ENCODE peak calls at places on chromosome 20, in ten cellular contexts. P is endothelial cell of umbilical vein; I is T-cell; B is stimulated activated CD8-positive, alpha-beta memory T cell treated with anti-CD3 and anti-CD28 coated beads, Interleukin-2, amount 100 ng/mL, for 1 hour; F is osteocyte; T is stimulated activated naive CD4-positive, alpha-beta T cell treated with Interleukin-2 at 50 U/mL for 16 hours; E is ACHN; U is COR-L47; W is NCI-H226; H is activated CD4-positive, alpha-beta T cell treated with anti-CD3 and anti-CD28 coated beads, Interleukin-2, amount 50 U/mL, for 48 hours. N is an unnamed sample.

GRCh38 chr20:1943267-1944002 is 48.2 kb downstream of the SIRPA start:
- DNase-seq in P (no peak), I (no peak), B (no peak), F (no peak), T (no peak), E (no peak), U (no peak), W (no peak), H (no peak), N (no peak)

GRCh38 chr20:43379239-43379917 is 78.3 kb upstream of the SRSF6 start:
- DNase-seq in P (no peak), I (no peak), B (no peak), F (peak; percentile 70), T (no peak), E (peak; percentile 82), U (no peak), W (peak; percentile 53), H (no peak), N (no peak)

GRCh38 chr20:24685736-24686135 is 216.3 kb downstream of the SYNDIG1 start:
- DNase-seq in P (no peak), I (no peak), B (no peak), F (peak; percentile 67), T (no peak), E (no peak), U (no peak), W (no peak), H (no peak), N (no peak)

GRCh38 chr20:50366270-50367103 is 143.7 kb upstream of the PTPN1 start:
- DNase-seq in P (peak; percentile 86), I (peak; percentile 45), B (no peak), F (no peak), T (peak; percentile 19), E (no peak), U (peak; percentile 98), W (peak; percentile 43), H (no peak), N (peak; percentile 96)

GRCh38 chr20:53611449-53611894 is 17.8 kb upstream of the ZNF217 start:
- DNase-seq in P (peak; percentile 63), I (no peak), B (no peak), F (peak; percentile 71), T (no peak), E (peak; percentile 89), U (no peak), W (peak; percentile 92), H (no peak), N (peak; percentile 79)

GRCh38 chr20:61817575-61817974 is 248.1 kb downstream of the TAF4 start:
- DNase-seq in P (no peak), I (no peak), B (no peak), F (no peak), T (no peak), E (no peak), U (no peak), W (no peak), H (no peak), N (no peak)

GRCh38 chr20:17172826-17173420 is 53.9 kb upstream of the PCSK2 start:
- DNase-seq in P (no peak), I (no peak), B (no peak), F (no peak), T (no peak), E (no peak), U (no peak), W (no peak), H (no peak), N (no peak)

GRCh38 chr20:10521068-10521834 is 86.1 kb downstream of the SLX4IP start:
- DNase-seq in P (peak; percentile 77), I (no peak), B (no peak), F (no peak), T (no peak), E (peak; percentile 42), U (no peak), W (peak; percentile 28), H (no peak), N (peak; percentile 50)

GRCh38 chr20:50115041-50115512 is 2.1 kb upstream of the UBE2V1 start:
- DNase-seq in P (no peak), I (no peak), B (no peak), F (no peak), T (no peak), E (no peak), U (no peak), W (no peak), H (no peak), N (no peak)

GRCh38 chr20:6178537-6178936 is 55.7 kb upstream of the FERMT1 start:
- DNase-seq in P (peak; percentile 67), I (no peak), B (no peak), F (no peak), T (no peak), E (peak; percentile 37), U (peak; percentile 45), W (no peak), H (no peak), N (peak; percentile 67)

GRCh38 chr20:4814696-4815252 is 93.1 kb downstream of the PRND start:
- DNase-seq in P (peak; percentile 34), I (peak; percentile 86), B (peak; percentile 43), F (no peak), T (peak; percentile 78), E (no peak), U (no peak), W (no peak), H (peak; percentile 65), N (peak; percentile 58)

GRCh38 chr20:2955257-2955950 is 82.1 kb downstream of the PTPRA start:
- DNase-seq in P (no peak), I (no peak), B (no peak), F (no peak), T (no peak), E (no peak), U (no peak), W (no peak), H (no peak), N (no peak)

GRCh38 chr20:36591854-36592641 is 13.5 kb upstream of the RAB5IF start:
- DNase-seq in P (no peak), I (peak; percentile 47), B (no peak), F (no peak), T (peak; percentile 59), E (no peak), U (peak; percentile 33), W (peak; percentile 51), H (peak; percentile 45), N (no peak)

GRCh38 chr20:37294262-37294981 is 5.0 kb downstream of the MANBAL start:
- DNase-seq in P (no peak), I (no peak), B (no peak), F (no peak), T (no peak), E (peak; percentile 10), U (no peak), W (peak; percentile 77), H (no peak), N (no peak)

GRCh38 chr20:38211200-38212097 is 46.4 kb upstream of the TGM2 start:
- DNase-seq in P (no peak), I (no peak), B (no peak), F (no peak), T (no peak), E (no peak), U (no peak), W (no peak), H (no peak), N (no peak)

GRCh38 chr20:56605597-56605996 is 23.5 kb upstream of the TFAP2C start:
- DNase-seq in P (no peak), I (no peak), B (no peak), F (no peak), T (no peak), E (no peak), U (no peak), W (no peak), H (no peak), N (no peak)

GRCh38 chr20:63289311-63290135 is 3.5 kb upstream of the COL20A1 start:
- DNase-seq in P (no peak), I (no peak), B (no peak), F (no peak), T (no peak), E (no peak), U (no peak), W (no peak), H (no peak), N (no peak)

GRCh38 chr20:23094213-23094896 is 8.2 kb upstream of the CD93 start:
- DNase-seq in P (no peak), I (no peak), B (no peak), F (no peak), T (no peak), E (no peak), U (no peak), W (no peak), H (no peak), N (no peak)

GRCh38 chr20:5731753-5732366 is 18.3 kb upstream of the SHLD1 start:
- DNase-seq in P (no peak), I (no peak), B (no peak), F (no peak), T (no peak), E (no peak), U (no peak), W (no peak), H (no peak), N (no peak)

GRCh38 chr20:51447765-51448148 is 94.8 kb downstream of the NFATC2 start:
- DNase-seq in P (no peak), I (no peak), B (no peak), F (no peak), T (no peak), E (no peak), U (no peak), W (peak; percentile 3), H (no peak), N (no peak)

GRCh38 chr20:1825492-1825891 is 69.7 kb upstream of the SIRPA start:
- DNase-seq in P (peak; percentile 11), I (no peak), B (no peak), F (no peak), T (no peak), E (no peak), U (no peak), W (peak; percentile 32), H (no peak), N (no peak)

GRCh38 chr20:47934761-47935160 is 149.5 kb upstream of the SULF2 start:
- DNase-seq in P (no peak), I (no peak), B (no peak), F (no peak), T (no peak), E (no peak), U (no peak), W (no peak), H (no peak), N (peak; percentile 36)

GRCh38 chr20:57047281-57048026 is 219.0 kb downstream of the BMP7 start:
- DNase-seq in P (no peak), I (no peak), B (no peak), F (no peak), T (no peak), E (no peak), U (no peak), W (no peak), H (no peak), N (no peak)

GRCh38 chr20:9572690-9573089 is 58.3 kb downstream of the LAMP5 start:
- DNase-seq in P (no peak), I (no peak), B (no peak), F (no peak), T (no peak), E (no peak), U (no peak), W (no peak), H (no peak), N (no peak)

GRCh38 chr20:59992531-59992930 is 34.3 kb downstream of the CDH26 start:
- DNase-seq in P (no peak), I (no peak), B (no peak), F (no peak), T (no peak), E (no peak), U (peak; percentile 39), W (no peak), H (no peak), N (no peak)

GRCh38 chr20:61575151-61575937 is 323.3 kb downstream of the CDH4 start:
- DNase-seq in P (no peak), I (no peak), B (no peak), F (no peak), T (no peak), E (no peak), U (peak; percentile 40), W (no peak), H (no peak), N (no peak)

GRCh38 chr20:37081717-37082289 is 14.0 kb downstream of the RBL1 start:
- DNase-seq in P (peak; percentile 16), I (peak; percentile 60), B (no peak), F (peak; percentile 63), T (peak; percentile 6), E (no peak), U (peak; percentile 2), W (no peak), H (peak; percentile 13), N (peak; percentile 39)

GRCh38 chr20:41055679-41056078 is 27.1 kb downstream of the TOP1 start:
- DNase-seq in P (no peak), I (no peak), B (no peak), F (no peak), T (no peak), E (no peak), U (no peak), W (peak; percentile 25), H (no peak), N (no peak)

N was measured in dermis blood vessel endothelial cell.